ENCODE peak calls at places on chromosomes 2 and 18, in ten cellular contexts. L, G, J, N, R, I, O, V, Z and D are unnamed samples.
A peak's percentile ranks its signal among the peaks of the same experiment; 100 is the strongest.

GRCh38 chr2:42147641-42148274 is 21.4 kb upstream of the EML4 start:
- DNase-seq in O (no peak), R (peak; percentile 56), N (peak; percentile 44), V (no peak), I (peak; percentile 84), Z (peak; percentile 26), J (no peak), L (no peak), G (no peak), D (no peak)

GRCh38 chr2:64612575-64613195 is 41.0 kb downstream of the SERTAD2 start:
- DNase-seq in V (no peak), O (no peak), N (no peak), L (peak; percentile 57), R (no peak), I (no peak), Z (no peak), J (peak; percentile 36), G (no peak), D (peak; percentile 18)

GRCh38 chr2:207750315-207750714 is 19.4 kb downstream of the FZD5 start:
- DNase-seq in R (no peak), J (no peak), I (no peak), N (peak; percentile 33), O (no peak), Z (no peak), L (no peak), G (no peak), V (no peak), D (no peak)

GRCh38 chr18:32707153-32707552 is 65.7 kb downstream of the KLHL14 start:
- DNase-seq in L (no peak), R (no peak), G (no peak), O (no peak), I (no peak), J (no peak), N (no peak), V (no peak), Z (no peak), D (no peak)

GRCh38 chr2:177740718-177741117 is 331.9 kb downstream of the PDE11A start:
- DNase-seq in V (no peak), I (no peak), G (no peak), N (no peak), O (no peak), L (no peak), Z (peak; percentile 64), R (no peak), J (no peak), D (no peak)

GRCh38 chr2:150312271-150312670 is 175.2 kb downstream of the RND3 start:
- DNase-seq in J (no peak), N (no peak), R (no peak), Z (no peak), I (no peak), V (no peak), G (no peak), O (no peak), L (no peak), D (no peak)

GRCh38 chr2:41832218-41832617 is 215.6 kb upstream of the PKDCC start:
- DNase-seq in O (no peak), J (no peak), I (no peak), L (no peak), Z (no peak), V (no peak), R (no peak), G (no peak), N (no peak), D (no peak)

GRCh38 chr2:237691908-237692600 is 64.7 kb downstream of the LRRFIP1 start:
- DNase-seq in V (peak; percentile 100), N (peak; percentile 69), R (peak; percentile 80), O (peak; percentile 98), J (peak; percentile 97), Z (peak; percentile 97), G (peak; percentile 98), L (peak; percentile 96), I (peak; percentile 95), D (peak; percentile 92)

GRCh38 chr18:12258719-12259705 is 4.9 kb downstream of the CIDEA start:
- DNase-seq in J (no peak), Z (no peak), L (no peak), O (peak; percentile 73), I (no peak), G (no peak), N (no peak), V (no peak), R (no peak), D (no peak)

GRCh38 chr2:240371461-240372000 is 63.9 kb upstream of the GPC1 start:
- DNase-seq in Z (peak; percentile 53), V (no peak), O (no peak), I (no peak), G (no peak), R (no peak), N (no peak), L (no peak), J (no peak), D (no peak)

GRCh38 chr2:240368746-240369724 is 66.4 kb upstream of the GPC1 start:
- DNase-seq in J (no peak), Z (peak; percentile 34), I (no peak), V (no peak), G (no peak), L (no peak), N (no peak), R (no peak), O (peak; percentile 93), D (no peak)

GRCh38 chr2:240367721-240368120 is 67.7 kb upstream of the GPC1 start:
- DNase-seq in L (no peak), R (no peak), G (no peak), V (no peak), Z (no peak), N (no peak), O (peak; percentile 52), J (no peak), I (no peak), D (no peak)

GRCh38 chr2:240372051-240372450 is 63.4 kb upstream of the GPC1 start:
- DNase-seq in Z (peak; percentile 78), L (no peak), V (no peak), I (no peak), N (no peak), R (no peak), G (no peak), J (no peak), O (no peak), D (no peak)

DNA sequence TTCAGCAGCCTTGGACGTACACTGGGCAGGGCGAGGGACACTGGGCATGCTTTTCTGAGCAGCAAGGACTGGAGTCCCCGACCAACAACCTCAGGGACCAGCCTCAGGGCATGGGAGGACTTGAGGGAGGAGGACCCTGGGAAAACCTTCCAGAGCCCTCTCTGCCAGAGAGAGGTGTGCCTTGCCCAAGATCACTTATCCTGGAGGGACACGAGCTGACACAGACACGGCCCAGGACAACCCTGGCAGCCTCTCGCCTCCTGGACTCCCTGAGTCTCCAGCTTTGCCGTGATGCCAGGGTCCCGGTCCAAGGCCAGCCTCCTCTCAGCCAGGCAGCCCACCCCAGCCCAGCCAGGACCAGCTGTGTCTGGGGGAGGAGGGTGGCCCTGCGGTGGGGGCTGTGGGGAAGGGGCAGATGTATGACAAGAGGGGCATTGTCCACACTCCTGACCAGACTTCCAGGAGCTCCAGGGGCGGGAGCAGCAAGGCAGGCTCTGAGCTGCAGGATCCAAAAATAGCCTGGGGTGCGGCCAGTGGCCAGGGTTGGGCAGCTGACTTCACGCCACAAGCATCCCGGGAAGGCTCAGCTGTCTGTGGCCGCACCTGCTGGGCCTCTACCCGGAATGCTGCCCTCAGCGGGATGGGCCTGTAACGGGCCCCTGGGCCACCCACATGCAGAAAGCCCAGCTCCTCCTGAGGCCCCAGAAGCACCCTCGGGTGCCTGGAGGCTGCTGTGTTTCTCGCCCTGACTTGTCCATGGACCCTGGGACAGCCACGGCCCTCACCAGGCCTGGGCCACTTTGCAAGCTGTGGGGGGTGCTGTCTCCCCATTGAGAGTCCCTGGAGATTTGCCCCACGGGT is 65.5 kb upstream of the GPC1 start:
- DNase-seq in Z (peak; percentile 90), R (peak; percentile 93), O (peak; percentile 95), L (peak; percentile 91), G (peak; percentile 61), I (peak; percentile 78), J (no peak), V (peak; percentile 25), N (peak; percentile 35), D (no peak)
- H3K27ac ChIP-seq in Z (peak overlapping the region; percentile 60), R (peak overlapping the region; percentile 82), O (peak overlapping the region; percentile 94), L (peak overlapping the region; percentile 75), G (peak overlapping the region; percentile 83), I (no peak overlapping the region), J (no peak overlapping the region), V (no peak overlapping the region), N (no peak overlapping the region), D (no peak overlapping the region)

DNA sequence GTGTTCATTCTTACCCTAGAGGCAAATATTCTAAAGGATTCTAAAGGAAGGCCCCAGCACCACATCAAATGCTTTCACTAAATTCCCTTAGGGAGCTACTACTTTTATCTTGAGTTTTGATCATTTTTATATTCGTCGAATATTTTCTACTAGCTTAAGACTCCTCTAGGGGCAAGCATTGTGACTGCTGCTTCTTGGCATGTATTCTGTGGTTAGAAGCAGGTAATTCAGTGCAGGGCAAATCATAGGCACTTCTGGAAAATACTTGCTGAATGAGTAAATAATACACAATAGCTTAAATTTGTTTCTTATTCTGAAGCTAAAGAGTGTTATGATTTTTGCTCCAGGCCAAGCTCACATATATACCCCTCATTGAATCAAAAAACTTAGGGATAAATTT is 136.4 kb downstream of the LRP2 start:
- DNase-seq in I (no peak), G (no peak), V (no peak), N (no peak), L (no peak), J (no peak), Z (no peak), O (no peak), R (no peak), D (no peak)
- H3K4me3 ChIP-seq in I (no peak overlapping the region), G (no peak overlapping the region), V (no peak overlapping the region), N (no peak overlapping the region), L (no peak overlapping the region), J (no peak overlapping the region), Z (no peak overlapping the region), O (no peak overlapping the region), R (no peak overlapping the region), D (no peak overlapping the region)

DNA sequence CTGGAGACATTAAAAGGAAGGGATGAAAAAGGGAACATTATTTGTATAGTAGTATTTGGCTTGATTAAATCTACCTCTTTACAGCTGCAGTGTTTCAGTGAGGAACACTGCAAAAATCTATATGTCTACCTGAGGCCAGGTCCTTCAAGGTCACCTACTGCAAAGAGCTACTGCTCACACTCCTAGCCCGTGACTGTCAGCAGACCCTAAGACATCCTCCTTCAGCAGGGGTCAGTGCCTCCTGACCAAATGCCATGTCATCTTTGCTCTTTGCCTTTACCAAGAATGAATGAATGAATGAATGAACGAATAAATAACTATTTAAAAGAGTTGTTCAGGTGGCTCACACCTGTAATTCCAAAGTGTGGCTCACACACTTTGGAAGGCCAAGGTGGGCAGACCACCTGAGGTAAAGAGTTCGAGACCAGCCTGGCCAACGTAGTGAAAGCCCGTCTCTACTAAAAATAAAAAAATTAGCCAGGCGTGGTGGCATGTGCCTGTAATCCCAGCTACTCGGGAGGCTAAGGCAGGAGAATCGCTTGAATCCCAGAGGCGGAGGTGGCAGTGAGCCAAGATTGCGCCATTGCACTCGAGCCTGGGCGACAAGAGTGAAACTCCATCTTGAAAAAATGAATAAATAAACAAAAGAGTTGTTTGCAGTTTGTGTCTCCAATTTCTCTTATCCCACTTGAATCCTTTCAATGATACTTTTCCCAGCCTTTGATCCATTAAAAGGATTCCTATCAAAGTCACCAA is 84.3 kb upstream of the GRB14 start:
- DNase-seq in V (no peak), O (no peak), N (no peak), J (no peak), I (no peak), G (no peak), R (no peak), Z (no peak), L (no peak), D (no peak)
- H3K27ac ChIP-seq in V (no peak overlapping the region), O (no peak overlapping the region), N (peak overlapping the region; percentile 8), J (no peak overlapping the region), I (no peak overlapping the region), G (no peak overlapping the region), R (no peak overlapping the region), Z (no peak overlapping the region), L (no peak overlapping the region), D (no peak overlapping the region)

GRCh38 chr2:88764850-88765153 is 73.3 kb downstream of the RPIA start:
- DNase-seq in G (no peak), N (no peak), Z (no peak), R (no peak), V (no peak), I (no peak), L (no peak), J (no peak), O (no peak), D (no peak)
- H3K4me3 ChIP-seq in G (no peak overlapping the region), N (no peak overlapping the region), Z (peak overlapping the region; percentile 55), R (no peak overlapping the region), V (no peak overlapping the region), I (peak overlapping the region; percentile 18), L (peak overlapping the region; percentile 56), J (no peak overlapping the region), O (peak overlapping the region; percentile 60), D (no peak overlapping the region)